ENCODE peak calls at places on chromosome 1, in seven cellular contexts. P is T-helper 1 cell, Q is M059J, N is fibroblast of lung, D is lower leg skin, Z is T-cell, O is LHCN-M2. K is an unnamed sample.

GRCh38 chr1:222416001-222416791 is 131.7 kb downstream of the HHIPL2 start:
- DNase-seq in N (peak; percentile 33), O (no peak), Q (peak; percentile 3), D (no peak), Z (no peak), P (no peak), K (no peak)

GRCh38 chr1:185520188-185520935 is 203.3 kb upstream of the IVNS1ABP start:
- DNase-seq in O (peak; percentile 40), P (peak; percentile 22), D (no peak), Z (no peak), Q (peak; percentile 47), N (peak; percentile 38), K (no peak)

GRCh38 chr1:30382496-30382895 is 340.9 kb downstream of the MATN1 start:
- DNase-seq in N (no peak), Z (no peak), O (no peak), Q (no peak), D (no peak), P (no peak), K (no peak)

GRCh38 chr1:2606806-2607680 is 20.5 kb downstream of the PRXL2B start:
- DNase-seq in N (no peak), D (no peak), P (no peak), Q (no peak), O (no peak), Z (no peak), K (no peak)

GRCh38 chr1:245419572-245419971 is 264.8 kb downstream of the KIF26B start:
- DNase-seq in N (no peak), Q (no peak), O (no peak), D (no peak), P (no peak), Z (no peak), K (no peak)

GRCh38 chr1:24003331-24003972 is 23.3 kb upstream of the SRSF10 start:
- DNase-seq in Q (peak; percentile 87), D (no peak), Z (no peak), O (peak; percentile 97), P (no peak), N (peak; percentile 82), K (no peak)

GRCh38 chr1:58524353-58524945 is 22.1 kb downstream of the OMA1 start:
- DNase-seq in P (peak; percentile 85), D (no peak), N (no peak), O (no peak), Q (no peak), Z (no peak), K (no peak)

GRCh38 chr1:156987715-156988114 is 57.8 kb downstream of the ARHGEF11 start:
- DNase-seq in Z (no peak), N (no peak), P (no peak), D (no peak), Q (no peak), O (no peak), K (no peak)

GRCh38 chr1:5878938-5879337 is 113.3 kb downstream of the NPHP4 start:
- DNase-seq in Q (no peak), N (no peak), D (no peak), Z (no peak), O (no peak), P (no peak), K (no peak)

GRCh38 chr1:117571496-117571895 is 34.4 kb upstream of the TENT5C start:
- DNase-seq in Q (no peak), D (no peak), O (no peak), N (no peak), Z (no peak), P (peak; percentile 22), K (no peak)

GRCh38 chr1:8519167-8519566 is 201.3 kb downstream of the SLC45A1 start:
- DNase-seq in Z (no peak), N (no peak), P (no peak), Q (no peak), D (no peak), O (no peak), K (no peak)

GRCh38 chr1:47765742-47766485 is 231.3 kb downstream of the TRABD2B start:
- DNase-seq in P (no peak), N (no peak), Z (no peak), Q (no peak), O (no peak), D (no peak), K (no peak)

GRCh38 chr1:34828611-34829010 is 30.9 kb downstream of the SMIM12 start:
- DNase-seq in N (no peak), Q (no peak), O (no peak), Z (no peak), P (no peak), D (no peak), K (no peak)

GRCh38 chr1:109198043-109198695 is 15.5 kb upstream of the SARS1 start:
- DNase-seq in Q (peak; percentile 90), Z (no peak), D (no peak), P (no peak), O (peak; percentile 81), N (peak; percentile 92), K (no peak)

GRCh38 chr1:42359466-42359865 is 21.1 kb upstream of the RIMKLA start:
- DNase-seq in P (no peak), N (peak; percentile 6), Z (no peak), D (no peak), O (no peak), Q (no peak), K (no peak)

GRCh38 chr1:235054961-235055360 is 73.7 kb downstream of the TOMM20 start:
- DNase-seq in O (no peak), Z (no peak), P (no peak), Q (no peak), N (no peak), D (no peak), K (no peak)

GRCh38 chr1:41072051-41072450 is 50.5 kb upstream of the SLFNL1 start:
- DNase-seq in Z (no peak), N (peak; percentile 64), P (no peak), D (no peak), O (peak; percentile 34), Q (no peak), K (no peak)

GRCh38 chr1:37793773-37794371 is at the start of gene MANEAL:
- DNase-seq in O (peak; percentile 37), N (peak; percentile 61), Z (no peak), Q (peak; percentile 45), D (no peak), P (peak; percentile 33), K (no peak)

GRCh38 chr1:29256979-29257804 is 20.9 kb downstream of the PTPRU start:
- DNase-seq in Q (peak; percentile 68), P (no peak), D (no peak), Z (no peak), O (peak; percentile 64), N (peak; percentile 67), K (no peak)

GRCh38 chr1:4090556-4090955 is 190.5 kb upstream of the C1orf174 start:
- DNase-seq in Q (no peak), N (no peak), Z (no peak), P (no peak), D (no peak), O (no peak), K (no peak)

GRCh38 chr1:150572918-150573647 is 6.3 kb downstream of the MCL1 start:
- DNase-seq in P (no peak), N (no peak), Q (peak; percentile 59), O (no peak), D (no peak), Z (no peak), K (no peak)

GRCh38 chr1:161166669-161167548 is 683 bp downstream of the PPOX start:
- DNase-seq in D (no peak), Z (no peak), O (no peak), N (no peak), P (no peak), Q (no peak), K (no peak)

GRCh38 chr1:171160611-171161354 is 24.3 kb upstream of the FMO2 start:
- DNase-seq in Z (no peak), P (no peak), N (no peak), Q (no peak), O (no peak), D (no peak), K (no peak)

GRCh38 chr1:188937965-188938551 is 1539.6 kb downstream of the BRINP3 start:
- DNase-seq in N (peak; percentile 64), Q (peak; percentile 10), Z (no peak), D (no peak), P (no peak), O (no peak), K (no peak)

GRCh38 chr1:234613992-234614584 is 4.1 kb upstream of the IRF2BP2 start:
- DNase-seq in N (peak; percentile 62), D (no peak), Q (no peak), O (peak; percentile 25), Z (no peak), P (no peak), K (no peak)

GRCh38 chr1:179164494-179164893 is 65.0 kb downstream of the ABL2 start:
- DNase-seq in P (no peak), Q (peak; percentile 39), D (no peak), O (peak; percentile 92), Z (no peak), N (peak; percentile 91), K (no peak)

K was measured in effector memory CD4-positive, alpha-beta T cell.